ENCODE peak calls at places on chromosomes 3 and 15, in seven cellular contexts. N is adrenal gland; W is mucosa of descending colon; D is prostate gland; Y is breast epithelium; X is CD8-positive, alpha-beta T cell; K is neuronal stem cell. P is an unnamed sample.
A peak's percentile ranks its signal among the peaks of the same experiment; 100 is the strongest.

GRCh38 chr3:123688241-123688747 is 103.4 kb upstream of the HACD2 start:
- DNase-seq in N (no peak), W (no peak), D (no peak), Y (no peak), X (no peak), K (no peak), P (no peak)

GRCh38 chr3:140585828-140586227 is 92.0 kb upstream of the TRIM42 start:
- DNase-seq in N (no peak), W (no peak), D (no peak), Y (no peak), X (no peak), K (no peak), P (no peak)

GRCh38 chr15:32861741-32862140 is 143.9 kb downstream of the GREM1 start:
- DNase-seq in N (peak; percentile 36), W (peak; percentile 39), D (no peak), Y (no peak), X (no peak), K (peak; percentile 9), P (no peak)

GRCh38 chr3:127914584-127914983 is 448 bp upstream of the KBTBD12 start:
- DNase-seq in N (no peak), W (no peak), D (no peak), Y (no peak), X (no peak), K (no peak), P (no peak)

GRCh38 chr3:46705751-46706572 is 4.8 kb downstream of the TMIE start:
- DNase-seq in N (peak; percentile 15), W (no peak), D (no peak), Y (no peak), X (no peak), K (no peak), P (no peak)

GRCh38 chr3:178205750-178206149 is 330.5 kb upstream of the KCNMB2 start:
- DNase-seq in N (no peak), W (no peak), D (no peak), Y (no peak), X (no peak), K (no peak), P (no peak)

GRCh38 chr3:184345678-184346144 is 8.3 kb downstream of the FAM131A start:
- DNase-seq in N (peak; percentile 82), W (peak; percentile 83), D (peak; percentile 73), Y (peak; percentile 75), X (no peak), K (peak; percentile 52), P (peak; percentile 65)

GRCh38 chr3:65245133-65246076 is 557.6 kb upstream of the ADAMTS9 start:
- DNase-seq in N (no peak), W (no peak), D (no peak), Y (no peak), X (no peak), K (no peak), P (no peak)

GRCh38 chr3:124607163-124607562 is 123.1 kb upstream of the UMPS start:
- DNase-seq in N (no peak), W (no peak), D (no peak), Y (no peak), X (no peak), K (no peak), P (no peak)

GRCh38 chr3:178097576-178097975 is 438.7 kb upstream of the KCNMB2 start:
- DNase-seq in N (no peak), W (no peak), D (no peak), Y (no peak), X (no peak), K (no peak), P (no peak)

GRCh38 chr3:117409256-117409655 is 699.7 kb downstream of the TUSC7 start:
- DNase-seq in N (no peak), W (no peak), D (no peak), Y (no peak), X (no peak), K (no peak), P (no peak)

GRCh38 chr3:117563063-117563462 is 853.5 kb downstream of the TUSC7 start:
- DNase-seq in N (no peak), W (no peak), D (no peak), Y (no peak), X (no peak), K (no peak), P (no peak)

GRCh38 chr15:37876900-37877299 is 57.5 kb upstream of the TMCO5A start:
- DNase-seq in N (no peak), W (no peak), D (no peak), Y (no peak), X (no peak), K (no peak), P (no peak)

DNA sequence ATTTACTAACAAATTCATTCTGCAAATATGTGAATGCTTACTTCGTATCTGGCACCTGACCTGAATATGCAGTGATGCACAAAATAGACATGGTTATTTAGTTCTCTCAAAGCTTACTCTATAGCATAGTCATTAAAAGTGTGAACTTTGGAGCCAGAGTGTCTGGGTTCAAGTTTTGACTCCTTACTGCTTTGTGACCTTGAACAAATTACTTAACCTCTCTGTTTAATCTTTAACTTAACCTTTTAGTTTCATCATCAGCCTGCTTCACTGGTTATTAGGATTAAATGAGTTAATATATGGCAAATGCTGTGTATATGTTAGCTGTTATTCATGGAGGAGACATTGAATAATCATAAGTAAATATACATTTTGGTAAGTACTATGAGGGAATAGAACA is 12.1 kb upstream of the MGA start:
- DNase-seq in N (no peak), W (no peak), D (no peak), Y (no peak), X (no peak), K (no peak), P (no peak)
- H3K4me3 ChIP-seq in N (no peak overlapping the region), W (no peak overlapping the region), D (no peak overlapping the region), Y (no peak overlapping the region), X (no peak overlapping the region), K (no peak overlapping the region), P (no peak overlapping the region)

DNA sequence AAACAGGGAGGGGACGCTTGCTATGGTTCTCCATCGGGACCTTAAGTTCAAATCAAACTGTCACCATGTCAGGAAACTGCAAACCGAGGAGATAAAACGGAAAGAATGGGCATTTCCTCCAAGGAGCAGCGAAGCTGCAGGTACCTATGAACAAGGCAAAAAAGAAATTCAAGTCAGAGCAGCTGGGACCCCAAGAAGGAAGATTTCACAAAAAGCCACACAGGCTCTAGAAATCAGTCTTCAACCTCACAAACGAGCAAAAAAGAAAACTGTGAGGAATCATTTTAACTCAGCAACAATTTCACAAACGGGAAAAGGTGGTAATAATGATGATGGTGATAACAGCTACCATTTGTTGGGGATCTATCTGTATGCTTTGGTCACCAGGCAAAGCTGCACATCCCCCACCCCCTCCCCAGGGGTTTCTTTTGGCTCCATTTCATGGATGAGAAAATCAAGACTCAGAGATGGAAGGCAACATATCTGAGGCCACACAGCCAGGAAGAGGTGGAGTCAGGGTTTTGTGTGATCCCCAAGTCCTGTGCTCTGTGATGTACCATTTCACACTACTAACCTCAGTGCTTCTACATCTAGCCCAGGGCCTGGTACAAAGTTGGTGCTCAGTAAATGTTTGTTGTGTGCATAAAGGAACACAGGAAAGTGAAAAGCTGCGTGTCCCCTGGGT is 109.9 kb downstream of the IQSEC1 start:
- DNase-seq in N (no peak), W (no peak), D (no peak), Y (no peak), X (no peak), K (no peak), P (no peak)
- H3K4me1 ChIP-seq in N (peaks cover 68% of the 10 kb centered on the region), W (peaks cover 40% of the 10 kb centered on the region), D (peaks cover 32% of the 10 kb centered on the region), Y (no peaks in the 10 kb centered on the region), X (peaks cover 78% of the 10 kb centered on the region), K (peaks cover 21% of the 10 kb centered on the region), P (peaks cover 40% of the 10 kb centered on the region)

GRCh38 chr15:89836255-89837133 is 21.8 kb upstream of the ANPEP start:
- DNase-seq in N (no peak), W (no peak), D (peak; percentile 76), Y (peak; percentile 66), X (no peak), K (no peak), P (no peak)
- H3K4me3 ChIP-seq in N (no peak overlapping the region), W (no peak overlapping the region), D (no peak overlapping the region), Y (peak overlapping the region; percentile 5), X (no peak overlapping the region), K (no peak overlapping the region), P (no peak overlapping the region)

GRCh38 chr3:195897081-195897852 is 11.1 kb downstream of the TNK2 start:
- DNase-seq in N (no peak), W (peak; percentile 38), D (no peak), Y (peak; percentile 70), X (no peak), K (no peak), P (no peak)

GRCh38 chr3:195896361-195897080 is 11.8 kb downstream of the TNK2 start:
- DNase-seq in N (peak; percentile 60), W (no peak), D (no peak), Y (peak; percentile 40), X (no peak), K (no peak), P (no peak)

GRCh38 chr3:195899701-195900425 is 8.5 kb downstream of the TNK2 start:
- DNase-seq in N (no peak), W (no peak), D (no peak), Y (no peak), X (no peak), K (no peak), P (no peak)

GRCh38 chr3:195895900-195896360 is 12.4 kb downstream of the TNK2 start:
- DNase-seq in N (peak; percentile 66), W (peak; percentile 82), D (no peak), Y (peak; percentile 78), X (peak; percentile 74), K (peak; percentile 42), P (peak; percentile 61)

GRCh38 chr3:195897853-195898415 is 10.4 kb downstream of the TNK2 start:
- DNase-seq in N (no peak), W (no peak), D (no peak), Y (peak; percentile 36), X (no peak), K (no peak), P (peak; percentile 35)
- H3K4me1 ChIP-seq in N (peaks cover 24% of the 10 kb centered on the region), W (peaks cover 21% of the 10 kb centered on the region), D (peaks cover 26% of the 10 kb centered on the region), Y (peaks cover 23% of the 10 kb centered on the region), X (peaks cover 55% of the 10 kb centered on the region), K (peaks cover 29% of the 10 kb centered on the region), P (peaks cover 7% of the 10 kb centered on the region)

GRCh38 chr15:82043130-82043673 is 2.6 kb downstream of the MEX3B start:
- DNase-seq in N (no peak), W (no peak), D (no peak), Y (no peak), X (no peak), K (no peak), P (no peak)
- H3K4me3 ChIP-seq in N (no peak overlapping the region), W (no peak overlapping the region), D (no peak overlapping the region), Y (peak overlapping the region; percentile 2), X (no peak overlapping the region), K (peak overlapping the region; percentile 100), P (no peak overlapping the region)

P was measured in Caco-2.